ENCODE peak calls at places on chromosomes 16 and 17, in seven cellular contexts. V, B, H, G, O, I and F are unnamed samples.

GRCh38 chr17:75036643-75037268 is 10.0 kb downstream of the ATP5PD start:
- DNase-seq in B (no peak), V (peak), H (peak), O (peak), G (no peak), I (no peak), F (no peak)

GRCh38 chr16:81347425-81347824 is 32.7 kb downstream of the GAN start:
- DNase-seq in O (no peak), B (no peak), H (no peak), I (no peak), G (no peak), V (no peak), F (no peak)

GRCh38 chr17:79844869-79845600 is 5.8 kb upstream of the CBX4 start:
- DNase-seq in V (no peak), O (no peak), I (peak), H (no peak), G (no peak), B (peak), F (no peak)

GRCh38 chr16:87982491-87983415 is 31.5 kb downstream of the BANP start:
- DNase-seq in I (no peak), H (no peak), B (peak), V (no peak), G (no peak), O (no peak), F (no peak)

GRCh38 chr17:50338645-50339044 is 7.3 kb upstream of the XYLT2 start:
- DNase-seq in I (no peak), B (no peak), V (no peak), H (no peak), G (no peak), O (no peak), F (no peak)

GRCh38 chr17:79010304-79010646 is 711 bp upstream of the CANT1 start:
- DNase-seq in G (no peak), O (no peak), B (no peak), H (no peak), I (no peak), V (no peak), F (no peak)

GRCh38 chr16:14309001-14309886 is 238.1 kb downstream of the MRTFB start:
- DNase-seq in V (no peak), H (no peak), O (peak), B (peak), G (no peak), I (peak), F (no peak)

GRCh38 chr16:2206780-2207433 is 1.7 kb downstream of the MLST8 start:
- DNase-seq in B (no peak), H (no peak), V (no peak), I (no peak), O (no peak), G (no peak), F (no peak)

GRCh38 chr16:16189842-16190241 is 33.5 kb downstream of the ABCC6 start:
- DNase-seq in H (no peak), O (no peak), V (no peak), G (no peak), B (no peak), I (no peak), F (no peak)

GRCh38 chr16:79217375-79218011 is 383.0 kb downstream of the MAF start:
- DNase-seq in O (no peak), G (no peak), V (no peak), B (no peak), H (no peak), I (no peak), F (no peak)

GRCh38 chr17:76492989-76493501 is 8.2 kb downstream of the RHBDF2 start:
- DNase-seq in B (no peak), I (no peak), H (peak), O (peak), V (peak), G (no peak), F (peak)

GRCh38 chr16:84175351-84176081 is 11.3 kb downstream of the TAF1C start:
- DNase-seq in G (no peak), H (peak), I (peak), V (peak), O (peak), B (no peak), F (peak)

GRCh38 chr17:73342549-73343167 is 30.9 kb upstream of the CDC42EP4 start:
- DNase-seq in I (peak), V (peak), B (no peak), H (no peak), O (no peak), G (no peak), F (peak)

GRCh38 chr17:58956997-58957724 is 149.5 kb downstream of the TRIM37 start:
- DNase-seq in V (peak), G (no peak), O (peak), I (no peak), H (no peak), B (no peak), F (peak)

GRCh38 chr16:75458029-75458428 is 6.5 kb downstream of the TMEM170A start:
- DNase-seq in B (no peak), G (no peak), H (no peak), I (no peak), O (no peak), V (no peak), F (no peak)

GRCh38 chr17:5631958-5632357 is 47.6 kb upstream of the NLRP1 start:
- DNase-seq in H (no peak), I (peak), G (no peak), B (no peak), V (no peak), O (no peak), F (no peak)

GRCh38 chr17:3678095-3678820 is 9.6 kb downstream of the EMC6 start:
- DNase-seq in V (peak), O (no peak), G (no peak), B (no peak), H (no peak), I (peak), F (no peak)

GRCh38 chr16:22055881-22056280 is 36.5 kb upstream of the VWA3A start:
- DNase-seq in B (no peak), I (peak), O (no peak), G (no peak), V (no peak), H (no peak), F (no peak)

GRCh38 chr16:56289412-56289811 is 98.1 kb downstream of the GNAO1 start:
- DNase-seq in O (no peak), I (no peak), G (no peak), V (no peak), B (no peak), H (no peak), F (no peak)

GRCh38 chr17:45246861-45247428 is 14.9 kb downstream of the SPATA32 start:
- DNase-seq in I (peak), H (no peak), G (no peak), O (peak), V (no peak), B (peak), F (no peak)